ENCODE peak calls at places on chromosome 6, in ten cellular contexts. H, D, F, T, B, P, R, L, Y and E are unnamed samples.
A peak's percentile ranks its signal among the peaks of the same experiment; 100 is the strongest.

GRCh38 chr6:111550953-111551352 is 54.7 kb downstream of the TRAF3IP2 start:
- DNase-seq in H (no peak), D (no peak), F (no peak), T (no peak), B (no peak), P (peak; percentile 20), R (no peak), L (no peak), Y (no peak), E (no peak)

GRCh38 chr6:22064558-22064957 is 232.3 kb downstream of the PRL start:
- DNase-seq in H (no peak), D (no peak), F (no peak), T (no peak), B (peak; percentile 37), P (no peak), R (no peak), L (no peak), Y (no peak), E (no peak)

GRCh38 chr6:47772359-47772758 is 9.5 kb upstream of the OPN5 start:
- DNase-seq in H (no peak), D (no peak), F (no peak), T (no peak), B (no peak), P (no peak), R (no peak), L (no peak), Y (no peak), E (no peak)

GRCh38 chr6:35248300-35248699 is 11.2 kb upstream of the ZNF76 start:
- DNase-seq in H (no peak), D (peak; percentile 51), F (no peak), T (no peak), B (peak; percentile 20), P (no peak), R (no peak), L (no peak), Y (no peak), E (no peak)

GRCh38 chr6:166025149-166025898 is 142.3 kb downstream of the TBXT start:
- DNase-seq in H (no peak), D (peak; percentile 87), F (no peak), T (no peak), B (no peak), P (no peak), R (no peak), L (peak; percentile 70), Y (no peak), E (no peak)

GRCh38 chr6:162706236-162706635 is 21.3 kb downstream of the PRKN start:
- DNase-seq in H (peak; percentile 89), D (no peak), F (no peak), T (no peak), B (no peak), P (no peak), R (no peak), L (no peak), Y (no peak), E (peak; percentile 21)

GRCh38 chr6:45222380-45222779 is 105.8 kb upstream of the RUNX2 start:
- DNase-seq in H (no peak), D (no peak), F (no peak), T (no peak), B (no peak), P (no peak), R (no peak), L (no peak), Y (no peak), E (no peak)

GRCh38 chr6:3737149-3737830 is 14.2 kb downstream of the PXDC1 start:
- DNase-seq in H (no peak), D (no peak), F (no peak), T (no peak), B (no peak), P (no peak), R (no peak), L (no peak), Y (no peak), E (peak; percentile 24)

GRCh38 chr6:36592221-36592655 is 1.9 kb upstream of the SRSF3 start:
- DNase-seq in H (peak; percentile 45), D (no peak), F (no peak), T (no peak), B (peak; percentile 42), P (no peak), R (no peak), L (no peak), Y (no peak), E (no peak)

GRCh38 chr6:44022296-44022661 is 105.0 kb downstream of the MRPL14 start:
- DNase-seq in H (peak; percentile 60), D (peak; percentile 94), F (no peak), T (no peak), B (no peak), P (no peak), R (no peak), L (no peak), Y (no peak), E (no peak)

GRCh38 chr6:167858086-167858591 is 31.4 kb downstream of the AFDN start:
- DNase-seq in H (no peak), D (peak; percentile 73), F (no peak), T (no peak), B (peak; percentile 10), P (no peak), R (no peak), L (no peak), Y (no peak), E (no peak)

GRCh38 chr6:80771941-80772340 is 665.5 kb downstream of the BCKDHB start:
- DNase-seq in H (no peak), D (peak; percentile 22), F (no peak), T (no peak), B (no peak), P (peak; percentile 54), R (peak; percentile 6), L (peak; percentile 45), Y (no peak), E (no peak)

GRCh38 chr6:38077488-38078015 is 258.0 kb downstream of the ZFAND3 start:
- DNase-seq in H (no peak), D (no peak), F (no peak), T (no peak), B (no peak), P (no peak), R (no peak), L (no peak), Y (no peak), E (no peak)

GRCh38 chr6:1851681-1852456 is 242.2 kb downstream of the FOXC1 start:
- DNase-seq in H (no peak), D (no peak), F (no peak), T (no peak), B (no peak), P (no peak), R (no peak), L (no peak), Y (no peak), E (no peak)

GRCh38 chr6:125002090-125002741 is 40.0 kb downstream of the RNF217 start:
- DNase-seq in H (no peak), D (peak; percentile 78), F (no peak), T (no peak), B (no peak), P (no peak), R (no peak), L (peak; percentile 59), Y (no peak), E (no peak)

GRCh38 chr6:112620832-112621569 is 273.9 kb downstream of the RFPL4B start:
- DNase-seq in H (no peak), D (peak; percentile 28), F (no peak), T (no peak), B (no peak), P (no peak), R (peak; percentile 46), L (no peak), Y (no peak), E (no peak)

GRCh38 chr6:1771324-1771723 is 161.6 kb downstream of the FOXC1 start:
- DNase-seq in H (no peak), D (peak; percentile 47), F (no peak), T (no peak), B (peak; percentile 54), P (no peak), R (peak; percentile 46), L (no peak), Y (no peak), E (no peak)

GRCh38 chr6:137845460-137845859 is 21.6 kb upstream of the TNFAIP3 start:
- DNase-seq in H (no peak), D (no peak), F (no peak), T (no peak), B (no peak), P (no peak), R (no peak), L (no peak), Y (no peak), E (no peak)

GRCh38 chr6:139030539-139030938 is 2.0 kb downstream of the ABRACL start:
- DNase-seq in H (no peak), D (no peak), F (no peak), T (no peak), B (peak; percentile 76), P (no peak), R (no peak), L (no peak), Y (no peak), E (no peak)

GRCh38 chr6:150033197-150033771 is 8.0 kb upstream of the RAET1L start:
- DNase-seq in H (no peak), D (no peak), F (no peak), T (no peak), B (no peak), P (no peak), R (no peak), L (no peak), Y (no peak), E (no peak)

GRCh38 chr6:154594474-154595198 is 84.2 kb upstream of the CNKSR3 start:
- DNase-seq in H (no peak), D (no peak), F (no peak), T (no peak), B (no peak), P (no peak), R (no peak), L (no peak), Y (no peak), E (no peak)

GRCh38 chr6:16206595-16207037 is 31.8 kb upstream of the GMPR start:
- DNase-seq in H (no peak), D (peak; percentile 92), F (no peak), T (no peak), B (peak; percentile 55), P (peak; percentile 63), R (peak; percentile 67), L (peak; percentile 65), Y (peak; percentile 15), E (peak; percentile 45)

GRCh38 chr6:1535295-1535694 is 74.4 kb upstream of the FOXC1 start:
- DNase-seq in H (no peak), D (no peak), F (no peak), T (no peak), B (peak; percentile 70), P (no peak), R (peak; percentile 69), L (no peak), Y (no peak), E (no peak)

GRCh38 chr6:123619156-123619555 is 17.6 kb downstream of the TRDN start:
- DNase-seq in H (no peak), D (no peak), F (no peak), T (no peak), B (no peak), P (no peak), R (no peak), L (no peak), Y (no peak), E (no peak)